ENCODE peak calls at places on chromosome 19, in six cellular contexts. F is psoas muscle; S is transverse colon; J is osteocyte; T is cardiac fibroblast; K is CD4-positive, alpha-beta T cell. A is an unnamed sample.

GRCh38 chr19:39506944-39507714 is 7.8 kb upstream of the SELENOV start:
- DNase-seq in F (no peak), S (no peak), J (no peak), T (peak), K (peak), A (peak)

GRCh38 chr19:5036733-5037681 is 68.1 kb downstream of the KDM4B start:
- DNase-seq in F (peak), S (no peak), J (peak), T (peak), K (no peak), A (no peak)

GRCh38 chr19:47095707-47096704 is 17.6 kb downstream of the ZC3H4 start:
- DNase-seq in F (peak), S (peak), J (no peak), T (peak), K (no peak), A (no peak)

GRCh38 chr19:3851254-3852176 is 17.3 kb downstream of the ZFR2 start:
- DNase-seq in F (no peak), S (no peak), J (no peak), T (peak), K (no peak), A (no peak)

GRCh38 chr19:10402441-10403038 is 802 bp downstream of the CDC37 start:
- DNase-seq in F (peak), S (peak), J (no peak), T (peak), K (no peak), A (no peak)

GRCh38 chr19:497476-497860 is 1.2 kb downstream of the MADCAM1 start:
- DNase-seq in F (peak), S (no peak), J (no peak), T (no peak), K (no peak), A (no peak)

GRCh38 chr19:3760871-3761361 is 576 bp downstream of the APBA3 start:
- DNase-seq in F (peak), S (no peak), J (no peak), T (peak), K (no peak), A (no peak)

GRCh38 chr19:39409886-39410619 is 2.4 kb upstream of the PLEKHG2 start:
- DNase-seq in F (peak), S (peak), J (peak), T (peak), K (peak), A (peak)

GRCh38 chr19:5141278-5141925 is 172.5 kb downstream of the KDM4B start:
- DNase-seq in F (peak), S (no peak), J (no peak), T (peak), K (no peak), A (no peak)

GRCh38 chr19:33241530-33242101 is 16.0 kb upstream of the SLC7A10 start:
- DNase-seq in F (peak), S (peak), J (no peak), T (no peak), K (no peak), A (peak)

GRCh38 chr19:17025361-17025760 is 1.2 kb downstream of the CPAMD8 start:
- DNase-seq in F (no peak), S (no peak), J (no peak), T (no peak), K (no peak), A (no peak)

GRCh38 chr19:10114651-10115391 is 3.3 kb downstream of the P2RY11 start:
- DNase-seq in F (peak), S (no peak), J (no peak), T (peak), K (no peak), A (no peak)

GRCh38 chr19:53580871-53581835 is 43.2 kb downstream of the ZNF331 start:
- DNase-seq in F (no peak), S (no peak), J (no peak), T (no peak), K (no peak), A (no peak)

GRCh38 chr19:6273701-6274601 is 5.8 kb downstream of the MLLT1 start:
- DNase-seq in F (peak), S (peak), J (no peak), T (peak), K (no peak), A (peak)

GRCh38 chr19:32814046-32814445 is 55.5 kb downstream of the SLC7A9 start:
- DNase-seq in F (no peak), S (no peak), J (no peak), T (no peak), K (no peak), A (no peak)

GRCh38 chr19:30406220-30406944 is 34.2 kb downstream of the ZNF536 start:
- DNase-seq in F (no peak), S (peak), J (peak), T (no peak), K (no peak), A (no peak)
- TF ChIP-seq CTCF in F (peak), S (no peak), J (no peak), T (no peak), K (no peak), A (peak)

DNA sequence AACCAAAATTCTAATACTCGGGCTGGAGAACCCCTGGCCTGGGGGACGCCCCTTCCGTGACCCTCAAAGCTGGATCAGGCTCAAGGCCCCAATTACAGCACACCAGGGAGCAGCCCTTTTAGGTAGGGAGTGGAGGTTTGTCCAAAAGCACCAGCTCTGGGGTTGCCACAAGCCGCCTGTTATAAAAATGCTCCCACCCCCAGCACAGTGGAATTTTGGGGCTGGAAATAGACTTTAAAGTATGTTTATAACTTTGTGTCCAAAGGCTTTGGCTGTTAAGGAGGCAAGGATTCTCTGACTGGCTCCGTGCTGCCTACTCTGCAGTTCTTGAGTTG is 564 bp upstream of the GMIP start:
- DNase-seq in F (no peak), S (no peak), J (no peak), T (no peak), K (no peak), A (no peak)
- TF ChIP-seq CTCF in F (no peak), S (no peak), J (peak), T (no peak), K (peak), A (no peak)

DNA sequence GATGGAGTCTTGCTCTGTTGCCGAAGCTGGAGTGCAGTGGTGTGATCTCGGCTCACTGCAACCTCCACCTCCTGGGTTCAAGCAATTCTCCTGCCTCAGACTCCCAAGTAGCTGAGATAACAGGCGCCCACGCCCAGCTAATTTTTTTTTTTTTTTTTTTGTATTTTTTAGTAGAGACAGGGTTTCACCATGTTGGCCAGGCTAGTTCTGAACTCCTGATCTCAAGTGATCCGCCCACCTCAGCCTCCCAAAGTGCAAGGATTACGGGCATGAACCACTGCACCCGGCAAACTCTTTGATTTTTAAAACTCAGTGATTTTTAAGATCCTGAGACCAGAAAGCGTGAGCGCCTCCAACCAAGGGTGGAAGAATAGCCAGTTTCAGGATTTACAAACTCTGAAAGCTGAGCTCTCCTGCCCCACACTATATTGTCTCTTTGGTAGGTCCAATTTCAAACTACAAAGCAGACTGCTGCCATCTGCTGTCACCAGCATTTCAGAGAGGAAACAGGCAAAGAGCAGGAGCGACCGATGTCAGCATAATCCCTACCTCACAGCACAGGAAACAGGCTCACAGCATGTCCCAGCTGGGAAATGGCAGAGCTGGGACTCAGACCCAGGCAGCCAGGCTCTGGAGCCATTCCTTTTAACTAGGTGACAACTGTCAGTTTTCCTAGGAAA is 9.2 kb downstream of the NOSIP start:
- DNase-seq in F (no peak), S (peak), J (no peak), T (no peak), K (no peak), A (no peak)
- TF ChIP-seq CTCF in F (peak), S (no peak), J (no peak), T (no peak), K (peak), A (peak)

GRCh38 chr19:18942692-18943091 is 1.7 kb upstream of the HOMER3 start:
- DNase-seq in F (no peak), S (no peak), J (no peak), T (no peak), K (no peak), A (no peak)

GRCh38 chr19:18939163-18939562 is 1.9 kb downstream of the HOMER3 start:
- DNase-seq in F (no peak), S (no peak), J (no peak), T (no peak), K (no peak), A (no peak)

GRCh38 chr19:18941628-18942354 is 774 bp upstream of the HOMER3 start:
- DNase-seq in F (no peak), S (no peak), J (no peak), T (no peak), K (no peak), A (no peak)

GRCh38 chr19:18939922-18940775 is 868 bp downstream of the HOMER3 start:
- DNase-seq in F (peak), S (peak), J (no peak), T (peak), K (no peak), A (no peak)

DNA sequence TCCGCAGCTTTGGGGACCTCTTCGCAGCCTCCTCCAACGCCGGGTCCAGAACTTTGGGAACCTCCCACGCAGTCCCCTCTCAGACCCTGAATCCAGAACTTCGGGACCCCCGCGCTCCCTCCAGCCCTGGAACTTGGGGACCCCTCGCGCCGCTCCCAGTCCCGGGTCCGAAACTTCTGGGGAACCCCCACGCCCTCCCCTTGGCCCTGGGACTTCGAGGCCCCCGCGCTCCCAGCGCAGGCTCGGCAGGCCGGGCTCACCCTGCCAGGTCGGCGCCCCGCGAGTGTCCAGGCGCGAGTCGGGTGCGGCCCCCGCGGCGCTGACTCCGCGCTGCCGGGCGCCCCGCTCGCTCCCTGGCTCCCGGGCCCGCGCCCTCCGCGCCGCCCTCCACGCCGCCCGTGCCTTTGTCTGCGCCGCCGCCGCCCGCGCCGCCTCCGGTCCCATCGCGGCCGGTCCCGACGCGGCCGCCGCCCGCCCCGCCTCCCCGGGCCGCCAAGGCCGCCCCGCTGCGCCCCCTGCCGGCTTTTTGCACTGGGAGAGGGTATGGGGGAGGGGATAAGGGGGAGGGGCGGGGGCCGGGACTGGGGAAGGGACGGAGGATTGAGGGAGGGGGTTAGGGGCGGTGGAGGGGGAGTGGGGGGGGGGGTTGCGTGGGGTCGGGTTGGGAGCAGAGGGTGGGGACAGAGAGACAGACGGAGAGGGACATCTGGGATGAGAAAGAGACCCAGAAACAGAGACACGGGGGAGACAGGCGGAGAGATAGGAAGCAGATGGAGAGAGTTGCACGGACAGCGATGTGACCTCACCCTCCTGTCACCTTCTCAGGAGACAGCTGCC is at the start of gene HOMER3:
- DNase-seq in F (peak), S (peak), J (peak), T (peak), K (peak), A (peak)
- TF ChIP-seq CTCF in F (peak), S (peak), J (peak), T (peak), K (peak), A (peak)

GRCh38 chr19:1841209-1841924 is 6.9 kb downstream of the REXO1 start:
- DNase-seq in F (no peak), S (no peak), J (no peak), T (no peak), K (no peak), A (no peak)

GRCh38 chr19:1845642-1846041 is 2.6 kb downstream of the REXO1 start:
- DNase-seq in F (no peak), S (no peak), J (no peak), T (no peak), K (no peak), A (no peak)

GRCh38 chr19:1843116-1843515 is 5.2 kb downstream of the REXO1 start:
- DNase-seq in F (no peak), S (no peak), J (no peak), T (no peak), K (no peak), A (no peak)

GRCh38 chr19:1844536-1845515 is 3.5 kb downstream of the REXO1 start:
- DNase-seq in F (no peak), S (no peak), J (no peak), T (no peak), K (no peak), A (no peak)

GRCh38 chr19:1843646-1844394 is 4.5 kb downstream of the REXO1 start:
- DNase-seq in F (no peak), S (no peak), J (no peak), T (no peak), K (no peak), A (no peak)
- TF ChIP-seq CTCF in F (no peak), S (no peak), J (peak), T (peak), K (no peak), A (no peak)

GRCh38 chr19:50547385-50548190 is 20.6 kb downstream of the LRRC4B start:
- DNase-seq in F (no peak), S (no peak), J (no peak), T (no peak), K (no peak), A (no peak)
- TF ChIP-seq CTCF in F (peak), S (no peak), J (no peak), T (no peak), K (no peak), A (no peak)

GRCh38 chr19:12786149-12786870 is 5.0 kb upstream of the JUNB start:
- DNase-seq in F (peak), S (peak), J (no peak), T (no peak), K (no peak), A (no peak)
- TF ChIP-seq CTCF in F (no peak), S (no peak), J (no peak), T (no peak), K (no peak), A (no peak)

GRCh38 chr19:14091086-14091884 is 734 bp upstream of the SAMD1 start:
- DNase-seq in F (no peak), S (peak), J (no peak), T (peak), K (peak), A (peak)

GRCh38 chr19:14090509-14091085 is at the start of gene SAMD1:
- DNase-seq in F (peak), S (peak), J (peak), T (peak), K (peak), A (peak)

GRCh38 chr19:14089662-14090508 is 666 bp downstream of the SAMD1 start:
- DNase-seq in F (peak), S (peak), J (no peak), T (peak), K (no peak), A (no peak)

GRCh38 chr19:14093117-14093784 is 2.7 kb upstream of the SAMD1 start:
- DNase-seq in F (no peak), S (no peak), J (no peak), T (no peak), K (no peak), A (no peak)

DNA sequence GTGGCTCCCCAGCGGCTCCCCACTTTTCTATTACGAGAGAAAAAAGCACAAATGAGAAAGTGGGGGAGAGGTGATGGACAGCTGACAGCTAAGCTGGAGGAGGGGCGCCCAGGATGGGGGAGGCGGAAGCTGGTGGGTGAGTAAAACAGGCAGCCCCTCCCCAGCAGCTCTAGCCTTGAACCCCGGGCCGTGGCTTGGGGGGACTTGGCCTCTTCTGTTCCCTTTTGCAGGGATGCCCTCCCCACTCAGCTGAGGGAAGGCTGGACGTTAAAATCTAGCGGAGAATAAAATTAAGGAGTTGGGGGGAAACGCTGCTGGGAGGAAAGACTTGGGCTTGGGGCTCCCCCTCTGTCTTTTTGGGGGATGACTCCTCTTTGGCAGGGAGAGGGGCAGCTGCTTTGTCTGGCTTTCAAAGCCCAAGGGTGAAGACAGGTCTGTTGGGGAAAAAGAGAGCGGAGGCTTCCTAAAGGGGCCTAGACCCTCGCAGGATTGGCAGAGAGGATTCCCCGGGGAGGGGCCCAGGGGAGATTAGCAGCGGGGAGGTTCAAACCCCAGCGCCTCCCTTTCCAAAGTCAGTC is 1.4 kb upstream of the SAMD1 start:
- DNase-seq in F (no peak), S (no peak), J (no peak), T (no peak), K (no peak), A (peak)
- TF ChIP-seq CTCF in F (no peak), S (no peak), J (no peak), T (no peak), K (no peak), A (no peak)

A was measured in GM13976.